ENCODE peak calls at places on chromosomes 3 and 15, in four cellular contexts. F is mucosa of descending colon, L is uterus, O is upper lobe of right lung. B is an unnamed sample.

GRCh38 chr3:47007482-47008257 is 28.2 kb downstream of the NBEAL2 start:
- DNase-seq in F (no peak), L (peak), O (peak), B (no peak)

GRCh38 chr3:28867836-28868235 is 413.0 kb upstream of the RBMS3 start:
- DNase-seq in F (no peak), L (no peak), O (no peak), B (no peak)

GRCh38 chr3:10744098-10744465 is 71.9 kb upstream of the SLC6A11 start:
- DNase-seq in F (no peak), L (no peak), O (no peak), B (peak)

GRCh38 chr3:95813261-95813660 is 1001.1 kb upstream of the EPHA6 start:
- DNase-seq in F (no peak), L (no peak), O (no peak), B (no peak)

GRCh38 chr3:36923523-36923943 is 21.3 kb downstream of the TRANK1 start:
- DNase-seq in F (peak), L (no peak), O (no peak), B (no peak)

GRCh38 chr3:139522421-139522820 is 17.1 kb downstream of the RBP1 start:
- DNase-seq in F (no peak), L (no peak), O (no peak), B (peak)

GRCh38 chr15:81497226-81497625 is 123.2 kb upstream of the TMC3 start:
- DNase-seq in F (no peak), L (no peak), O (no peak), B (no peak)

GRCh38 chr3:122987726-122988319 is 39.7 kb downstream of the SEMA5B start:
- DNase-seq in F (no peak), L (no peak), O (no peak), B (no peak)

GRCh38 chr15:88650556-88650955 is 11.7 kb downstream of the ISG20 start:
- DNase-seq in F (peak), L (no peak), O (no peak), B (no peak)

GRCh38 chr15:27608248-27608647 is 490.9 kb downstream of the OCA2 start:
- DNase-seq in F (no peak), L (no peak), O (no peak), B (no peak)

DNA sequence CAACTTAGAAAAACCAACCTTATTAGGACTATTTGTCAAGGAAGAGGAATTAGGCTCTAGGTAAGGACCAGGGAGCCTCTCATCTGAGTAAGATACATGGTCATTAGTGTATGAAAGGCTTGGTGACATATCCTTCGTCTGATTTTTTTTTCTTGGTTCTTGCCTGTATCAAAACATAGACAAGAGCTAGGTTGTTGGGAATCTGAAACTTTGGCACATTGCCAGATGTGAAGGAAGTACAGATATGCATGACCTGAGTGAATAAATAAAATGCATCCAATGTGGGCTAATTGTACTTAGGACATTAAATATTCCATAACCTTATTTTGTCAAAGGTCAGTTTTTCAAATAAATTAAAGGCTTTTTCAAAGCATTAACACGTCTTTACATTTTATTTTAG is 151.8 kb downstream of the SYNPR start:
- DNase-seq in F (no peak), L (no peak), O (no peak), B (no peak)
- TF ChIP-seq CTCF in F (no peak), L (no peak), O (no peak), B (no peak)

GRCh38 chr3:13014755-13015285 is 58.4 kb downstream of the IQSEC1 start:
- DNase-seq in F (no peak), L (no peak), O (no peak), B (no peak)

GRCh38 chr3:13016726-13017255 is 56.4 kb downstream of the IQSEC1 start:
- DNase-seq in F (no peak), L (no peak), O (no peak), B (no peak)

GRCh38 chr3:13015286-13016082 is 57.7 kb downstream of the IQSEC1 start:
- DNase-seq in F (no peak), L (no peak), O (peak), B (peak)

GRCh38 chr3:13017361-13018038 is 55.7 kb downstream of the IQSEC1 start:
- DNase-seq in F (no peak), L (no peak), O (no peak), B (no peak)

GRCh38 chr3:13016083-13016725 is 57.0 kb downstream of the IQSEC1 start:
- DNase-seq in F (peak), L (no peak), O (peak), B (peak)
- H3K4me3 ChIP-seq in F (no peak), L (no peak), O (peak), B (peak)

GRCh38 chr15:29103825-29104565 is 165.6 kb downstream of the NSMCE3 start:
- DNase-seq in F (peak), L (peak), O (peak), B (peak)
- TF ChIP-seq CTCF in F (peak), L (peak), O (peak), B (peak)

DNA sequence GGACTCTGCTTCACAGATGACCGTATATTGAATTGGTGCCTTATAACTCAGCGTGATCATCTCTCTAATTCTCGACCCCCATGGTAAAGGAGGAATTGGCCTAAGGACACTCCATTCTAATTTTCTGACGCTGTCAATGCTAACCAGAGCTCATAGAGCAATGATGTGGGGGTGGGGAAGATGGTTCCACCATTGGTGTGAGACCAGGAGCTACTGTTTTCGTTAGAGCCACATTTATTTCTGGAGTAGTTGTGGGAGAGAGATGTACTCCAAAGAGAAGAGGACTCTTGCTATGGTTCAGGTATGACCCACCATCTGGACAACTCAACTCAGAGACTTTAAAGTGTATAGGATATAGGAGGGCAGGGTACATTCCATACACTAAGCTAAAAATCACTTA is 16.3 kb downstream of the ZBTB38 start:
- DNase-seq in F (no peak), L (no peak), O (no peak), B (no peak)
- H3K4me3 ChIP-seq in F (no peak), L (no peak), O (no peak), B (no peak)

GRCh38 chr3:52299247-52299657 is 11.6 kb downstream of the GLYCTK start:
- DNase-seq in F (no peak), L (no peak), O (no peak), B (no peak)

GRCh38 chr3:52301042-52301441 is 13.4 kb downstream of the GLYCTK start:
- DNase-seq in F (no peak), L (no peak), O (no peak), B (no peak)

GRCh38 chr3:52298147-52299098 is 10.8 kb downstream of the GLYCTK start:
- DNase-seq in F (no peak), L (no peak), O (no peak), B (no peak)

GRCh38 chr3:52297242-52298146 is 9.9 kb downstream of the GLYCTK start:
- DNase-seq in F (no peak), L (no peak), O (no peak), B (no peak)

DNA sequence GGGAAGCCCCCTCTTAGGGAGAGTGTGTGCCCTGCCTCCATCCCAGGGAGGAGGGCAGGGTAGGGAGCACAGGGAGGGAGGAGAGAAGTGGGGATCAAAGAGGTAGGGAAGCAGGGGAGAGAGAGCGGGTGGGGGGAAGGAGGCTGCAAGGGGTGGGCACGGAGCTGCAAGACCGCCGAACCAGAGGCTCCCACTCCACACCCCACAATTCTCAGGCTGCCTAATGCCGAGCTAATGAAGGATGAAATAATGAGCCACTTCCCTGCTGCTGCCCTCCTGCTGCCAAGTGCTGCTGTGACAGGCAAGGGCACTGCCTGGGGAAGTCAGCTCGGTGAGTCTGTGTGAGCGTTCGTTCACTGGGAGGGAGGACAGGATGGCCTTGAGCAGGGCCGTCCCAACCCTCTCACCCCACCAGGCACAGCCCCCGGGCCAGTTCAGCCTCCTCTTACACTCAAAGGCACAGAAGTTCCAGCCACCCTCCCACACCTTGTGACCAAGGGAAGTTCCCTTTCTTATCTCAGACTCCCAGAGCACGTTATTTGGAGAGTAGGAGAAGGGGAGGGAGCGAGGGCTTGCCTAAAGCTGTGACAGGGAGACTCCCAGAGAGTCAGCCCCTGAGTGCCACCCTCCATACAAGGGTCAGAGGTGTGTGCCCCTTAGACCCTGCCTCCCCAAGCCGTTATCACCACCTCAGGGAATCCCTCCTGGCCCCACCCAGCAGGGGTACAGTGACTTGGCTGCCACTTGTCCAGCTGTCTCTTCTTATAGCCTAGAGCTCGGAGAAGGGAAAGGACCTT is 12.4 kb downstream of the GLYCTK start:
- DNase-seq in F (peak), L (peak), O (peak), B (peak)
- TF ChIP-seq CTCF in F (no peak), L (peak), O (peak), B (no peak)

GRCh38 chr3:89107461-89108035 is at the start of gene EPHA3:
- DNase-seq in F (peak), L (peak), O (peak), B (no peak)
- H3K4me3 ChIP-seq in F (no peak), L (peak), O (peak), B (no peak)